ENCODE peak calls at places on chromosomes 1 and 21, in seven cellular contexts. B is SK-N-SH, J is HepG2, T is GM12892, D is K562, P is GM12878, I is H1. W is an unnamed sample.
A peak's percentile ranks its signal among the peaks of the same experiment; 100 is the strongest.

GRCh38 chr1:83581747-83582146 is 417.2 kb downstream of the TTLL7 start:
- DNase-seq in B (no peak), J (no peak), T (no peak), D (no peak), P (no peak), I (no peak), W (no peak)

GRCh38 chr1:182259229-182259872 is 132.2 kb downstream of the GLUL start:
- DNase-seq in B (no peak), J (no peak), T (no peak), D (peak; percentile 50), P (peak; percentile 66), I (no peak), W (no peak)

GRCh38 chr1:46039571-46040052 is 92.8 kb downstream of the PIK3R3 start:
- DNase-seq in B (no peak), J (no peak), T (no peak), D (no peak), P (no peak), I (no peak), W (no peak)

GRCh38 chr1:69976896-69977295 is 228.5 kb downstream of the LRRC40 start:
- DNase-seq in B (no peak), J (no peak), T (no peak), D (no peak), P (no peak), I (no peak), W (no peak)

GRCh38 chr21:34582506-34583150 is 32.3 kb downstream of the RCAN1 start:
- DNase-seq in B (peak; percentile 17), J (peak; percentile 37), T (no peak), D (peak; percentile 24), P (no peak), I (no peak), W (peak; percentile 33)

GRCh38 chr1:175521265-175522040 is 221.9 kb downstream of the TNR start:
- DNase-seq in B (no peak), J (no peak), T (no peak), D (no peak), P (no peak), I (no peak), W (no peak)

GRCh38 chr1:75630004-75630403 is 19.1 kb upstream of the SLC44A5 start:
- DNase-seq in B (no peak), J (no peak), T (no peak), D (no peak), P (no peak), I (no peak), W (no peak)

GRCh38 chr1:28915036-28915895 is 897 bp downstream of the EPB41 start:
- DNase-seq in B (peak; percentile 44), J (peak; percentile 45), T (no peak), D (no peak), P (no peak), I (no peak), W (peak; percentile 23)

GRCh38 chr1:192559115-192560006 is 16.2 kb upstream of the RGS1 start:
- DNase-seq in B (no peak), J (no peak), T (no peak), D (no peak), P (no peak), I (no peak), W (no peak)

GRCh38 chr1:76068953-76069561 is 5.5 kb upstream of the ST6GALNAC3 start:
- DNase-seq in B (no peak), J (no peak), T (no peak), D (no peak), P (no peak), I (no peak), W (no peak)

GRCh38 chr1:26945138-26945537 is 15.1 kb downstream of the KDF1 start:
- DNase-seq in B (no peak), J (no peak), T (no peak), D (no peak), P (no peak), I (no peak), W (no peak)

GRCh38 chr1:210598135-210598652 is 269.5 kb downstream of the HHAT start:
- DNase-seq in B (no peak), J (peak; percentile 20), T (no peak), D (no peak), P (no peak), I (no peak), W (no peak)

GRCh38 chr21:41825216-41825615 is 53.9 kb downstream of the PRDM15 start:
- DNase-seq in B (no peak), J (no peak), T (no peak), D (no peak), P (no peak), I (no peak), W (no peak)

GRCh38 chr1:94349853-94350252 is 68.3 kb upstream of the ABCD3 start:
- DNase-seq in B (no peak), J (no peak), T (no peak), D (no peak), P (no peak), I (no peak), W (no peak)

GRCh38 chr1:3125546-3126368 is 56.8 kb downstream of the PRDM16 start:
- DNase-seq in B (no peak), J (no peak), T (no peak), D (no peak), P (no peak), I (no peak), W (no peak)

GRCh38 chr1:51421961-51422360 is 91.6 kb upstream of the TTC39A start:
- DNase-seq in B (peak; percentile 65), J (peak; percentile 33), T (no peak), D (peak; percentile 51), P (no peak), I (no peak), W (no peak)

GRCh38 chr1:239387304-239388231 is 1.2 kb downstream of the CHRM3 start:
- DNase-seq in B (peak; percentile 73), J (no peak), T (no peak), D (no peak), P (no peak), I (no peak), W (no peak)

GRCh38 chr1:89942825-89943658 is 51.9 kb upstream of the ZNF326 start:
- DNase-seq in B (peak; percentile 21), J (peak; percentile 96), T (no peak), D (no peak), P (no peak), I (no peak), W (no peak)

GRCh38 chr1:35463232-35463631 is 94.0 kb downstream of the KIAA0319L start:
- DNase-seq in B (no peak), J (no peak), T (no peak), D (no peak), P (no peak), I (no peak), W (no peak)
- TF ChIP-seq TAF1 in B (no peak), J (no peak), T (no peak), D (no peak), P (no peak), I (no peak), W (no peak)

GRCh38 chr1:162069334-162070093 is at the start of gene NOS1AP:
- DNase-seq in B (peak; percentile 95), J (peak; percentile 59), T (peak; percentile 79), D (peak; percentile 91), P (no peak), I (no peak), W (peak; percentile 87)

GRCh38 chr1:162060314-162060713 is 9.2 kb upstream of the NOS1AP start:
- DNase-seq in B (no peak), J (no peak), T (no peak), D (no peak), P (no peak), I (no peak), W (no peak)

GRCh38 chr1:162062542-162063015 is 6.9 kb upstream of the NOS1AP start:
- DNase-seq in B (peak; percentile 70), J (no peak), T (no peak), D (no peak), P (no peak), I (no peak), W (no peak)

GRCh38 chr1:162070094-162070748 is 730 bp downstream of the NOS1AP start:
- DNase-seq in B (no peak), J (no peak), T (no peak), D (peak; percentile 12), P (no peak), I (no peak), W (no peak)

DNA sequence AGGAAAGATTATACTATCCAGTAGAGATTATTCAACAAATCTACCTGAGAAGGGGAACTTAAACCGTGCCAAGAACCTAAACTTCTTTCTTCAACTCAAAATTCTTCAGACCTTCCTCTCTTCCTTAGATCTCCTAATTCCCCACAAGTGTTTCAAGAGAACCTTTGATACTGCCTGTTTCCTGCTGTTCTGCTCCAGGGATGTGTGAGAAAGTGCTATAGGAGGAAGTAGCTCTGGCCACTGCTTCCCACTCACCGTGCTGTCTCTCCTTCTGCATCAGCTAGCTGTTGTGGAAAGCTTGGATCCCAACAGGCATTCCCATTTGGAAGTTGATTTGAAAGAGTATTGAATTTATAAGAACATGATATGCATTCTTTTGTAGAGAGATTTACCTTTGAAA is 4.5 kb upstream of the NOS1AP start:
- DNase-seq in B (no peak), J (no peak), T (no peak), D (no peak), P (no peak), I (no peak), W (no peak)
- TF ChIP-seq TAF1 in B (no peak), J (no peak), T (no peak), D (no peak), P (no peak), I (no peak), W (no peak)

DNA sequence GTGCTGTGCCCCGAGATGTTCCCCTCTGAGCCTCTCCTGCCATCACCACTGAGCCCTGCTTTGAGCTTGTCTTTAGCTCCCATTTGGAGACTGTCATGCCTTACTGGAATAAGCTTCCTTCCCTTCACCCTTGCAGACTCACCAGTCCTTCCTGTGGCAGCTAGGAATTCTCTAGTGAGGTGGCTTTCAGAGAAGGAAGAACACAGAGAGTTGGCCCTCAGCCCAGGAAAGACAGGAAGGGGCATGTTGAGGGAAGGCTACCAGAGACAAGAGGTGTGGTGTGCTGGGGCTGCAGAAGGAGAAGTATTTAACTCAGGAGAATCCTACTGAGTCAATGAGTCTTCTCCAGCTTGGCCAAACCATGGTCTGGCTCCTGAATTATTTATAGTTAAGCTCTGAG is 76.3 kb downstream of the UCK2 start:
- DNase-seq in B (no peak), J (no peak), T (no peak), D (no peak), P (no peak), I (no peak), W (no peak)
- TF ChIP-seq TAF1 in B (no peak), J (no peak), T (no peak), D (no peak), P (no peak), I (no peak), W (no peak)

GRCh38 chr1:116064616-116065015 is 46.6 kb upstream of the MAB21L3 start:
- DNase-seq in B (no peak), J (no peak), T (no peak), D (no peak), P (no peak), I (no peak), W (no peak)

GRCh38 chr1:116066868-116067563 is 44.2 kb upstream of the MAB21L3 start:
- DNase-seq in B (no peak), J (no peak), T (no peak), D (no peak), P (no peak), I (no peak), W (no peak)

GRCh38 chr1:116062201-116062600 is 49.0 kb upstream of the MAB21L3 start:
- DNase-seq in B (no peak), J (no peak), T (no peak), D (no peak), P (no peak), I (no peak), W (no peak)

DNA sequence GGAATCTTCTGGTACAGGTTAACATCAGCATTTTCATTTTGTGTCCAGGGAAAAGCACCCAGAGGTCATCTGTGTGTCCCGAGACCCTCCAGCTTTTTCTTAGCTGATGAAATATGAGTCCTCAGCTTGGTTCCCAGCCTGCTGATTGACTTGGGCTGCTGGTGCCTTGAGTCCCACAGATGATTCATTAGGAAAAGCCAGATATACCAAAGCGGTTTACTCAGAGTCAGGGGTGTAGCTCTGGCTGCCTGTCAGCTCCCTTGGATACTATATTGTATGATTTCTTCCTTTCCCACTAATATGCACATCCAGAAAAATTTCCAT is 43.7 kb upstream of the MAB21L3 start:
- DNase-seq in B (no peak), J (no peak), T (no peak), D (no peak), P (no peak), I (no peak), W (no peak)
- TF ChIP-seq TAF1 in B (no peak), J (no peak), T (no peak), D (no peak), P (no peak), I (no peak), W (no peak)